ENCODE peak calls at places on chromosomes 6 and 20, in six cellular contexts. One of them, this sample, is unnamed.

GRCh38 chr6:41678511-41679084 is 40.3 kb downstream of the MDFI start:
- DNase-seq in ascending aorta: no peak
- DNase-seq in adrenal gland: peak
- DNase-seq in ELR: no peak
- DNase-seq in NCI-H1092 treated with DMSO at 0.1 percent for 48 hours: no peak
- DNase-seq in epithelial cell of esophagus: no peak
- DNase-seq in this sample: no peak

GRCh38 chr20:1802385-1803215 is 92.6 kb upstream of the SIRPA start:
- DNase-seq in ascending aorta: peak
- DNase-seq in adrenal gland: peak
- DNase-seq in ELR: peak
- DNase-seq in NCI-H1092 treated with DMSO at 0.1 percent for 48 hours: peak
- DNase-seq in epithelial cell of esophagus: peak
- DNase-seq in this sample: peak

GRCh38 chr20:35252037-35252461 is 25.6 kb downstream of the MMP24 start:
- DNase-seq in ascending aorta: no peak
- DNase-seq in adrenal gland: no peak
- DNase-seq in ELR: no peak
- DNase-seq in NCI-H1092 treated with DMSO at 0.1 percent for 48 hours: no peak
- DNase-seq in epithelial cell of esophagus: no peak
- DNase-seq in this sample: no peak

GRCh38 chr20:19830351-19830750 is 72.3 kb downstream of the RIN2 start:
- DNase-seq in ascending aorta: no peak
- DNase-seq in adrenal gland: no peak
- DNase-seq in ELR: peak
- DNase-seq in NCI-H1092 treated with DMSO at 0.1 percent for 48 hours: no peak
- DNase-seq in epithelial cell of esophagus: peak
- DNase-seq in this sample: no peak

GRCh38 chr6:112214749-112215269 is 39.6 kb downstream of the LAMA4 start:
- DNase-seq in ascending aorta: no peak
- DNase-seq in adrenal gland: no peak
- DNase-seq in ELR: peak
- DNase-seq in NCI-H1092 treated with DMSO at 0.1 percent for 48 hours: peak
- DNase-seq in epithelial cell of esophagus: no peak
- DNase-seq in this sample: no peak

GRCh38 chr6:21537660-21538059 is 55.9 kb upstream of the SOX4 start:
- DNase-seq in ascending aorta: no peak
- DNase-seq in adrenal gland: no peak
- DNase-seq in ELR: no peak
- DNase-seq in NCI-H1092 treated with DMSO at 0.1 percent for 48 hours: peak
- DNase-seq in epithelial cell of esophagus: no peak
- DNase-seq in this sample: no peak

GRCh38 chr6:13544454-13545186 is 29.8 kb upstream of the SIRT5 start:
- DNase-seq in ascending aorta: no peak
- DNase-seq in adrenal gland: no peak
- DNase-seq in ELR: no peak
- DNase-seq in NCI-H1092 treated with DMSO at 0.1 percent for 48 hours: no peak
- DNase-seq in epithelial cell of esophagus: no peak
- DNase-seq in this sample: no peak

GRCh38 chr20:37246736-37247135 is 14.9 kb downstream of the GHRH start:
- DNase-seq in ascending aorta: no peak
- DNase-seq in adrenal gland: no peak
- DNase-seq in ELR: no peak
- DNase-seq in NCI-H1092 treated with DMSO at 0.1 percent for 48 hours: no peak
- DNase-seq in epithelial cell of esophagus: no peak
- DNase-seq in this sample: no peak

GRCh38 chr6:13404115-13404891 is 76.0 kb upstream of the TBC1D7 start:
- DNase-seq in ascending aorta: no peak
- DNase-seq in adrenal gland: peak
- DNase-seq in ELR: peak
- DNase-seq in NCI-H1092 treated with DMSO at 0.1 percent for 48 hours: no peak
- DNase-seq in epithelial cell of esophagus: peak
- DNase-seq in this sample: peak

GRCh38 chr20:39849664-39850063 is 839.4 kb downstream of the MAFB start:
- DNase-seq in ascending aorta: peak
- DNase-seq in adrenal gland: peak
- DNase-seq in ELR: peak
- DNase-seq in NCI-H1092 treated with DMSO at 0.1 percent for 48 hours: peak
- DNase-seq in epithelial cell of esophagus: peak
- DNase-seq in this sample: peak

GRCh38 chr20:56359212-56360132 is 698 bp downstream of the FAM210B start:
- DNase-seq in ascending aorta: peak
- DNase-seq in adrenal gland: peak
- DNase-seq in ELR: peak
- DNase-seq in NCI-H1092 treated with DMSO at 0.1 percent for 48 hours: no peak
- DNase-seq in epithelial cell of esophagus: peak
- DNase-seq in this sample: peak

GRCh38 chr20:44594730-44595129 is 12.4 kb downstream of the PKIG start:
- DNase-seq in ascending aorta: no peak
- DNase-seq in adrenal gland: peak
- DNase-seq in ELR: peak
- DNase-seq in NCI-H1092 treated with DMSO at 0.1 percent for 48 hours: no peak
- DNase-seq in epithelial cell of esophagus: peak
- DNase-seq in this sample: no peak

GRCh38 chr6:139883776-139884175 is 509.3 kb upstream of the CITED2 start:
- DNase-seq in ascending aorta: no peak
- DNase-seq in adrenal gland: no peak
- DNase-seq in ELR: peak
- DNase-seq in NCI-H1092 treated with DMSO at 0.1 percent for 48 hours: no peak
- DNase-seq in epithelial cell of esophagus: no peak
- DNase-seq in this sample: no peak

GRCh38 chr6:65113581-65113980 is 593.4 kb downstream of the EYS start:
- DNase-seq in ascending aorta: no peak
- DNase-seq in adrenal gland: no peak
- DNase-seq in ELR: no peak
- DNase-seq in NCI-H1092 treated with DMSO at 0.1 percent for 48 hours: no peak
- DNase-seq in epithelial cell of esophagus: no peak
- DNase-seq in this sample: no peak

GRCh38 chr6:63714091-63714490 is 78.5 kb downstream of the PHF3 start:
- DNase-seq in ascending aorta: no peak
- DNase-seq in adrenal gland: no peak
- DNase-seq in ELR: no peak
- DNase-seq in NCI-H1092 treated with DMSO at 0.1 percent for 48 hours: no peak
- DNase-seq in epithelial cell of esophagus: no peak
- DNase-seq in this sample: no peak

GRCh38 chr6:160519133-160519532 is 144.9 kb downstream of the LPA start:
- DNase-seq in ascending aorta: no peak
- DNase-seq in adrenal gland: no peak
- DNase-seq in ELR: no peak
- DNase-seq in NCI-H1092 treated with DMSO at 0.1 percent for 48 hours: no peak
- DNase-seq in epithelial cell of esophagus: no peak
- DNase-seq in this sample: no peak

GRCh38 chr20:19336601-19337000 is 124.2 kb downstream of the SLC24A3 start:
- DNase-seq in ascending aorta: no peak
- DNase-seq in adrenal gland: no peak
- DNase-seq in ELR: no peak
- DNase-seq in NCI-H1092 treated with DMSO at 0.1 percent for 48 hours: no peak
- DNase-seq in epithelial cell of esophagus: peak
- DNase-seq in this sample: no peak